ENCODE peak calls at places on chromosomes 6 and 20, in ten cellular contexts. One of them, this sample, is unnamed. For H3K27me3, the result is how much of the 10 kb centered on the place peaks cover.

GRCh38 chr6:156719720-156720563 is 57.2 kb upstream of the ARID1B start:
- DNase-seq in ovary: peak
- DNase-seq in stomach: peak
- DNase-seq in HepG2: peak
- DNase-seq in suprapubic skin: peak
- DNase-seq in upper lobe of left lung: peak
- DNase-seq in sigmoid colon: peak
- DNase-seq in SK-N-SH: no peak
- DNase-seq in transverse colon: peak
- DNase-seq in K562: peak
- DNase-seq in this sample: peak

GRCh38 chr6:132816665-132817064 is 2.3 kb downstream of the RPS12 start:
- DNase-seq in ovary: no peak
- DNase-seq in stomach: no peak
- DNase-seq in HepG2: peak
- DNase-seq in suprapubic skin: no peak
- DNase-seq in upper lobe of left lung: no peak
- DNase-seq in sigmoid colon: no peak
- DNase-seq in SK-N-SH: no peak
- DNase-seq in transverse colon: no peak
- DNase-seq in K562: peak
- DNase-seq in this sample: no peak

GRCh38 chr20:45685896-45686295 is 15.9 kb upstream of the WFDC11 start:
- DNase-seq in ovary: no peak
- DNase-seq in stomach: no peak
- DNase-seq in HepG2: no peak
- DNase-seq in suprapubic skin: no peak
- DNase-seq in upper lobe of left lung: no peak
- DNase-seq in sigmoid colon: no peak
- DNase-seq in SK-N-SH: no peak
- DNase-seq in transverse colon: no peak
- DNase-seq in K562: peak
- DNase-seq in this sample: no peak

GRCh38 chr20:17629025-17629424 is 53.0 kb downstream of the RRBP1 start:
- DNase-seq in ovary: no peak
- DNase-seq in stomach: no peak
- DNase-seq in HepG2: no peak
- DNase-seq in suprapubic skin: no peak
- DNase-seq in upper lobe of left lung: no peak
- DNase-seq in sigmoid colon: no peak
- DNase-seq in SK-N-SH: no peak
- DNase-seq in transverse colon: no peak
- DNase-seq in K562: no peak
- DNase-seq in this sample: no peak

GRCh38 chr6:7236312-7237209 is 76.4 kb downstream of the SSR1 start:
- DNase-seq in ovary: no peak
- DNase-seq in stomach: no peak
- DNase-seq in HepG2: no peak
- DNase-seq in suprapubic skin: peak
- DNase-seq in upper lobe of left lung: peak
- DNase-seq in sigmoid colon: no peak
- DNase-seq in SK-N-SH: no peak
- DNase-seq in transverse colon: peak
- DNase-seq in K562: peak
- DNase-seq in this sample: no peak

GRCh38 chr6:3794092-3794491 is 42.6 kb upstream of the PXDC1 start:
- DNase-seq in ovary: no peak
- DNase-seq in stomach: no peak
- DNase-seq in HepG2: no peak
- DNase-seq in suprapubic skin: no peak
- DNase-seq in upper lobe of left lung: no peak
- DNase-seq in sigmoid colon: no peak
- DNase-seq in SK-N-SH: no peak
- DNase-seq in transverse colon: no peak
- DNase-seq in K562: no peak
- DNase-seq in this sample: no peak

GRCh38 chr20:53975761-53976160 is 94.6 kb downstream of the BCAS1 start:
- DNase-seq in ovary: no peak
- DNase-seq in stomach: no peak
- DNase-seq in HepG2: peak
- DNase-seq in suprapubic skin: no peak
- DNase-seq in upper lobe of left lung: no peak
- DNase-seq in sigmoid colon: no peak
- DNase-seq in SK-N-SH: no peak
- DNase-seq in transverse colon: no peak
- DNase-seq in K562: no peak
- DNase-seq in this sample: no peak

GRCh38 chr6:169700296-169700695 is 1.5 kb downstream of the WDR27 start:
- DNase-seq in ovary: no peak
- DNase-seq in stomach: no peak
- DNase-seq in HepG2: no peak
- DNase-seq in suprapubic skin: no peak
- DNase-seq in upper lobe of left lung: no peak
- DNase-seq in sigmoid colon: no peak
- DNase-seq in SK-N-SH: no peak
- DNase-seq in transverse colon: peak
- DNase-seq in K562: no peak
- DNase-seq in this sample: no peak

GRCh38 chr6:158519354-158519753 is 40.5 kb upstream of the TMEM181 start:
- DNase-seq in ovary: no peak
- DNase-seq in stomach: no peak
- DNase-seq in HepG2: no peak
- DNase-seq in suprapubic skin: no peak
- DNase-seq in upper lobe of left lung: no peak
- DNase-seq in sigmoid colon: no peak
- DNase-seq in SK-N-SH: no peak
- DNase-seq in transverse colon: no peak
- DNase-seq in K562: no peak
- DNase-seq in this sample: no peak

GRCh38 chr6:116572162-116572561 is 858 bp downstream of the RWDD1 start:
- DNase-seq in ovary: no peak
- DNase-seq in stomach: peak
- DNase-seq in HepG2: peak
- DNase-seq in suprapubic skin: no peak
- DNase-seq in upper lobe of left lung: peak
- DNase-seq in sigmoid colon: peak
- DNase-seq in SK-N-SH: peak
- DNase-seq in transverse colon: peak
- DNase-seq in K562: peak
- DNase-seq in this sample: no peak

GRCh38 chr6:34093854-34094430 is 51.9 kb downstream of the GRM4 start:
- DNase-seq in ovary: no peak
- DNase-seq in stomach: no peak
- DNase-seq in HepG2: no peak
- DNase-seq in suprapubic skin: no peak
- DNase-seq in upper lobe of left lung: no peak
- DNase-seq in sigmoid colon: no peak
- DNase-seq in SK-N-SH: no peak
- DNase-seq in transverse colon: no peak
- DNase-seq in K562: no peak
- DNase-seq in this sample: no peak

GRCh38 chr20:53961527-53961926 is 108.9 kb downstream of the BCAS1 start:
- DNase-seq in ovary: no peak
- DNase-seq in stomach: no peak
- DNase-seq in HepG2: no peak
- DNase-seq in suprapubic skin: no peak
- DNase-seq in upper lobe of left lung: no peak
- DNase-seq in sigmoid colon: no peak
- DNase-seq in SK-N-SH: no peak
- DNase-seq in transverse colon: no peak
- DNase-seq in K562: no peak
- DNase-seq in this sample: no peak

GRCh38 chr6:154773610-154774089 is 40.4 kb downstream of the SCAF8 start:
- DNase-seq in ovary: no peak
- DNase-seq in stomach: no peak
- DNase-seq in HepG2: no peak
- DNase-seq in suprapubic skin: no peak
- DNase-seq in upper lobe of left lung: no peak
- DNase-seq in sigmoid colon: no peak
- DNase-seq in SK-N-SH: no peak
- DNase-seq in transverse colon: no peak
- DNase-seq in K562: no peak
- DNase-seq in this sample: no peak

GRCh38 chr6:105209950-105210706 is 30.3 kb upstream of the POPDC3 start:
- DNase-seq in ovary: no peak
- DNase-seq in stomach: no peak
- DNase-seq in HepG2: peak
- DNase-seq in suprapubic skin: no peak
- DNase-seq in upper lobe of left lung: no peak
- DNase-seq in sigmoid colon: no peak
- DNase-seq in SK-N-SH: no peak
- DNase-seq in transverse colon: no peak
- DNase-seq in K562: no peak
- DNase-seq in this sample: no peak

GRCh38 chr6:160120087-160120486 is 1.5 kb upstream of the SLC22A1 start:
- DNase-seq in ovary: no peak
- DNase-seq in stomach: no peak
- DNase-seq in HepG2: no peak
- DNase-seq in suprapubic skin: no peak
- DNase-seq in upper lobe of left lung: no peak
- DNase-seq in sigmoid colon: no peak
- DNase-seq in SK-N-SH: no peak
- DNase-seq in transverse colon: no peak
- DNase-seq in K562: no peak
- DNase-seq in this sample: no peak

GRCh38 chr20:3909952-3910366 is 20.8 kb downstream of the PANK2 start:
- DNase-seq in ovary: no peak
- DNase-seq in stomach: no peak
- DNase-seq in HepG2: no peak
- DNase-seq in suprapubic skin: no peak
- DNase-seq in upper lobe of left lung: no peak
- DNase-seq in sigmoid colon: no peak
- DNase-seq in SK-N-SH: no peak
- DNase-seq in transverse colon: no peak
- DNase-seq in K562: peak
- DNase-seq in this sample: no peak

GRCh38 chr6:56951049-56951816 is 3.7 kb upstream of the BEND6 start:
- DNase-seq in ovary: no peak
- DNase-seq in stomach: no peak
- DNase-seq in HepG2: no peak
- DNase-seq in suprapubic skin: no peak
- DNase-seq in upper lobe of left lung: no peak
- DNase-seq in sigmoid colon: no peak
- DNase-seq in SK-N-SH: no peak
- DNase-seq in transverse colon: no peak
- DNase-seq in K562: no peak
- DNase-seq in this sample: no peak

GRCh38 chr6:3205913-3206312 is 21.5 kb downstream of the TUBB2B start:
- DNase-seq in ovary: no peak
- DNase-seq in stomach: no peak
- DNase-seq in HepG2: no peak
- DNase-seq in suprapubic skin: no peak
- DNase-seq in upper lobe of left lung: no peak
- DNase-seq in sigmoid colon: no peak
- DNase-seq in SK-N-SH: no peak
- DNase-seq in transverse colon: no peak
- DNase-seq in K562: no peak
- DNase-seq in this sample: no peak

GRCh38 chr6:29796026-29796425 is 31.6 kb upstream of the HLA-G start:
- DNase-seq in ovary: no peak
- DNase-seq in stomach: no peak
- DNase-seq in HepG2: no peak
- DNase-seq in suprapubic skin: no peak
- DNase-seq in upper lobe of left lung: no peak
- DNase-seq in sigmoid colon: no peak
- DNase-seq in SK-N-SH: no peak
- DNase-seq in transverse colon: no peak
- DNase-seq in K562: no peak
- DNase-seq in this sample: no peak
- H3K27me3 ChIP-seq in ovary: under half
- H3K27me3 ChIP-seq in stomach: under half
- H3K27me3 ChIP-seq in HepG2: under half
- H3K27me3 ChIP-seq in suprapubic skin: under half
- H3K27me3 ChIP-seq in upper lobe of left lung: under half
- H3K27me3 ChIP-seq in sigmoid colon: under half
- H3K27me3 ChIP-seq in SK-N-SH: under half
- H3K27me3 ChIP-seq in transverse colon: half or more
- H3K27me3 ChIP-seq in K562: under half
- H3K27me3 ChIP-seq in this sample: under half

DNA sequence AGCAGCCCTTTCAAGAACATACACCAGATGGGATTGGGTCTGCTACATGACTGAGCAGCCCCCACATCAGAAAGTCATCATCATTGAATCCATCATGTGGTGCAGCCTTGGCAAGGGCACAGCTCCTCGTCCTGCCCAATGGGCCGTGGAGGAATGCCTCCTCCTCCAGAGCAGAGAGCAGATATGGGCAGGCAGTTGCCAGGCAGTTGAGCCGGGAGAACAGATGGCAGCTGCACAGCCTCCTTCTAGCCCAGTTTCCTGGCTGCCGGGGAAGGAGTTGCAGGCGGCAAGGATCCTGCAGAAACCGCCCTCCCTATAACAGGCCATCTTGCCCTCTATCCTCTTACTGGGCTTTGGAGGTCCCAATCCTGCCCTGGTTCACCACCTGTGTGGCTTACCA is 11.9 kb upstream of the ZFAND3 start:
- DNase-seq in ovary: no peak
- DNase-seq in stomach: no peak
- DNase-seq in HepG2: no peak
- DNase-seq in suprapubic skin: no peak
- DNase-seq in upper lobe of left lung: no peak
- DNase-seq in sigmoid colon: no peak
- DNase-seq in SK-N-SH: peak
- DNase-seq in transverse colon: no peak
- DNase-seq in K562: no peak
- DNase-seq in this sample: no peak
- TF ChIP-seq CTCF in ovary: no peak
- TF ChIP-seq CTCF in stomach: no peak
- TF ChIP-seq CTCF in HepG2: no peak
- TF ChIP-seq CTCF in suprapubic skin: no peak
- TF ChIP-seq CTCF in upper lobe of left lung: no peak
- TF ChIP-seq CTCF in sigmoid colon: no peak
- TF ChIP-seq CTCF in SK-N-SH: no peak
- TF ChIP-seq CTCF in transverse colon: no peak
- TF ChIP-seq CTCF in K562: no peak
- TF ChIP-seq CTCF in this sample: no peak

GRCh38 chr20:47929368-47930115 is 144.3 kb upstream of the SULF2 start:
- DNase-seq in ovary: no peak
- DNase-seq in stomach: no peak
- DNase-seq in HepG2: no peak
- DNase-seq in suprapubic skin: no peak
- DNase-seq in upper lobe of left lung: no peak
- DNase-seq in sigmoid colon: no peak
- DNase-seq in SK-N-SH: no peak
- DNase-seq in transverse colon: no peak
- DNase-seq in K562: no peak
- DNase-seq in this sample: no peak
- TF ChIP-seq EP300 in ovary: no peak
- TF ChIP-seq EP300 in stomach: no peak
- TF ChIP-seq EP300 in HepG2: no peak
- TF ChIP-seq EP300 in suprapubic skin: no peak
- TF ChIP-seq EP300 in upper lobe of left lung: no peak
- TF ChIP-seq EP300 in sigmoid colon: no peak
- TF ChIP-seq EP300 in SK-N-SH: no peak
- TF ChIP-seq EP300 in transverse colon: no peak
- TF ChIP-seq EP300 in K562: no peak
- TF ChIP-seq EP300 in this sample: no peak

DNA sequence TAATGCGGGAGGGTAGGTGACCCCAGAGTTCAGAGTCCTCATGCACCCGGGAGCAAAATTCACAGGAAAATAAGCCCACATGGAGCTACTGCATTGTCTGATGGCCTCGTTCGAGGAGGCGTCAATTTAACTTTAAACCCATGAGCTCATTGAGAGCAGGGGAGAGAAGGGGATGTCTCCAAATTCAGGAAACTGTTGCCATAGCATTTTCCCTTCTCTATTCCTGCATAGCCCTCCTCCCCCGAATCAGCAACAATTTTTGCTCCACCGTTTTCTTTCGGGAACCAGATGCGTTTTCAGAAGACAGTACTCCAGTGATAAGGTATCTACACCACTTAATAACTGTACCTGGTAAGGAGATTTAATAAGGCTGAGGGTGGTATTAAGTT is 324 bp upstream of the LAMP5 start:
- DNase-seq in ovary: no peak
- DNase-seq in stomach: no peak
- DNase-seq in HepG2: no peak
- DNase-seq in suprapubic skin: no peak
- DNase-seq in upper lobe of left lung: no peak
- DNase-seq in sigmoid colon: no peak
- DNase-seq in SK-N-SH: peak
- DNase-seq in transverse colon: no peak
- DNase-seq in K562: no peak
- DNase-seq in this sample: no peak
- H3K27me3 ChIP-seq in ovary: under half
- H3K27me3 ChIP-seq in stomach: under half
- H3K27me3 ChIP-seq in HepG2: under half
- H3K27me3 ChIP-seq in suprapubic skin: half or more
- H3K27me3 ChIP-seq in upper lobe of left lung: under half
- H3K27me3 ChIP-seq in sigmoid colon: under half
- H3K27me3 ChIP-seq in SK-N-SH: under half
- H3K27me3 ChIP-seq in transverse colon: half or more
- H3K27me3 ChIP-seq in K562: under half
- H3K27me3 ChIP-seq in this sample: half or more

This sample was measured in tibial nerve.